ENCODE peak calls at places on chromosomes 1 and 21, in ten cellular contexts. I is epithelial cell of esophagus, P is lower lobe of right lung, K is fibroblast of pulmonary artery, Y is OCI-LY7, Q is AG04450, R is heart right ventricle, O is cardiac muscle cell, A is heart left ventricle, M is left ventricle myocardium inferior. U is an unnamed sample.

GRCh38 chr1:148292915-148293314 is 140.8 kb upstream of the NBPF11 start:
- DNase-seq in P (no peak), Y (no peak), R (no peak), Q (no peak), I (no peak), M (no peak), A (no peak), O (no peak), K (no peak), U (no peak)

GRCh38 chr21:23858878-23859277 is 1748.4 kb downstream of the MRPL39 start:
- DNase-seq in M (no peak), P (no peak), K (no peak), O (peak), I (no peak), R (no peak), Y (no peak), Q (no peak), A (no peak), U (no peak)

GRCh38 chr1:5393591-5393990 is 598.6 kb downstream of the NPHP4 start:
- DNase-seq in K (no peak), O (no peak), Y (no peak), R (no peak), I (no peak), P (no peak), M (no peak), Q (no peak), A (no peak), U (no peak)

GRCh38 chr1:7042322-7043231 is 257.3 kb downstream of the CAMTA1 start:
- DNase-seq in Q (no peak), R (no peak), K (peak), Y (peak), P (no peak), I (peak), A (no peak), M (no peak), O (peak), U (no peak)

GRCh38 chr21:45510466-45510955 is 31.7 kb downstream of the SLC19A1 start:
- DNase-seq in R (no peak), Y (no peak), P (no peak), Q (no peak), M (no peak), A (peak), I (no peak), K (no peak), O (no peak), U (no peak)

GRCh38 chr1:145782166-145783099 is 41.5 kb downstream of the RNF115 start:
- DNase-seq in Y (no peak), Q (peak), I (peak), K (peak), O (no peak), R (no peak), A (no peak), M (no peak), P (no peak), U (peak)

GRCh38 chr1:21911205-21912001 is 25.7 kb downstream of the HSPG2 start:
- DNase-seq in M (peak), O (peak), P (no peak), R (peak), Y (no peak), I (no peak), A (peak), K (no peak), Q (no peak), U (no peak)

GRCh38 chr1:7975212-7975865 is 13.8 kb downstream of the PARK7 start:
- DNase-seq in Q (peak), P (peak), A (peak), O (peak), M (peak), I (peak), K (peak), R (peak), Y (peak), U (peak)

GRCh38 chr1:24004132-24004531 is 24.0 kb upstream of the SRSF10 start:
- DNase-seq in Y (no peak), O (no peak), I (no peak), P (no peak), K (no peak), R (no peak), A (no peak), M (no peak), Q (no peak), U (no peak)

GRCh38 chr1:225549821-225550220 is 103.1 kb downstream of the ENAH start:
- DNase-seq in A (no peak), Q (no peak), Y (no peak), R (no peak), I (no peak), O (no peak), M (no peak), P (no peak), K (no peak), U (no peak)

GRCh38 chr1:1889090-1889750 is 1.7 kb downstream of the GNB1 start:
- DNase-seq in P (no peak), Q (no peak), I (no peak), R (no peak), M (no peak), A (no peak), O (no peak), Y (no peak), K (peak), U (no peak)

GRCh38 chr1:33815061-33815460 is 48.8 kb upstream of the HMGB4 start:
- DNase-seq in O (no peak), R (no peak), P (no peak), A (no peak), M (no peak), Y (no peak), I (no peak), K (peak), Q (peak), U (no peak)

GRCh38 chr1:224317383-224318045 is 12.5 kb downstream of the NVL start:
- DNase-seq in A (no peak), I (no peak), Q (no peak), O (no peak), R (no peak), K (no peak), P (no peak), M (no peak), Y (no peak), U (peak)

GRCh38 chr1:112686835-112687234 is 12.4 kb downstream of the MOV10 start:
- DNase-seq in K (no peak), A (no peak), M (no peak), Q (no peak), O (no peak), P (no peak), Y (no peak), R (no peak), I (no peak), U (no peak)

DNA sequence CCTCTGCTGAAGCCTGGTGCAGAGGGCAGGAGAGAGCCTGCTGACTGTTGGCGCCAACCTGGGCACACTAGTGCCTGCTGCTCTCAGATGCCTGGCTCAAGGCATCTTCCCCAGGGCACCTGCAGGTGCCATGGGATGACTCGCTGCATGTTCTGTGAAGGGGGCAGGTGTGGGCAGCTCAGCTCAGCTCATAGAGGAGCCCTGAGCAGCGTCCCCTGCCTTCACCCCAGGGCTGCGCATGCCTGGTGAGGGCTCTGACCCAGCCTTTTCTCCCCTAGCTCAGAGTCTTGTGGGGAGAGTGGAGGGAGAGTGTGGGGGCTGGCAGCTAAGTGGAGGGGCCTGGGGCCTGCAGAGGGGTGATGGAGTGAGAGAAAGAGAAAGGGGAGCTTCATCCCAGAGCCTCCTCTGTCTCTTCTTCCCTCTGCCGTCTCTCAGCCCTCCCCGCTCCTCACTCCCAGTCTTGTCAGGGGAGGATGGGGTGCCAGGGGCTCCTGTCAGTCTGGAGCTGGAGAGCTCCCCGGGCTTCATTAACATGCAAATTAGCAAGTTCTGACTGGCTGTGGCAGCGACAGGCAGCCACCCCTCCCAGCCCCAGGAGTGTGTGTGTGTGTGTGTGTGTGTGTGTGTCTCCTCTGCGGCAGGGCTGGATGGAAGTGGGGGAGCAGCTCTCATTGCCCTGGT is 33.8 kb downstream of the FOXO6 start:
- DNase-seq in A (no peak), P (no peak), O (peak), K (no peak), Y (no peak), M (no peak), R (no peak), I (peak), Q (no peak), U (no peak)
- H3K4me3 ChIP-seq in A (no peak), P (no peak), O (no peak), K (no peak), Y (no peak), M (no peak), R (no peak), I (no peak), Q (no peak), U (no peak)

GRCh38 chr1:79976287-79976686 is 969.8 kb upstream of the ADGRL4 start:
- DNase-seq in I (peak), R (no peak), Y (no peak), O (no peak), K (no peak), Q (no peak), A (no peak), P (no peak), M (no peak), U (no peak)

DNA sequence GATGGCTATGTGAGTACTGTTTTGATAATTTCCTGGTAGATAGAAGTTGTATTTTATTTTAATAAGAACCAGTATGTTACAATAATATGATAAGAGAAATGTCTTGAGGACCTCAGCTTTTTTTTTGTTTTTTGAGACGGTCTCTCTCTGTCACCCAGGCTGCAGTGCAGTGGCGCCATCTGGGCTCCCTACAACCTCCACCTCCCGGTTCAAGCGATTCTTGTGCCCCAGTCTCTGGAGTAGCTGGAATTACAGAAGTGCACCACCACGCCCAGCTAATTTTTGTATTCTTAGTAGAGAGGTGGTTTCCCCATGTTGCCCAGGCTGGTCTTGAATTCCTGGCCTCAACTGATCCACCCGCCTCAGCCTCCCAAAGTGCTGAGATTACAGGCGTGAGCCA is 968.1 kb upstream of the ADGRL4 start:
- DNase-seq in Y (no peak), Q (no peak), M (no peak), P (no peak), A (no peak), R (no peak), O (no peak), K (no peak), I (no peak), U (no peak)
- TF ChIP-seq CTCF in Y (peak), Q (no peak), M (no peak), P (no peak), A (no peak), R (no peak), O (no peak), K (no peak), I (no peak), U (no peak)

GRCh38 chr21:35256468-35256988 is 207.4 kb upstream of the RUNX1 start:
- DNase-seq in P (peak), M (peak), R (peak), I (peak), O (peak), A (peak), Y (no peak), Q (peak), K (peak), U (peak)
- H3K4me3 ChIP-seq in P (no peak), M (peak), R (no peak), I (no peak), O (no peak), A (peak), Y (no peak), Q (peak), K (peak), U (peak)

GRCh38 chr1:194870860-194871259 is 1684.4 kb upstream of the B3GALT2 start:
- DNase-seq in Q (no peak), Y (peak), P (no peak), O (no peak), R (no peak), K (no peak), I (no peak), A (no peak), M (no peak), U (no peak)
- TF ChIP-seq CTCF in Q (no peak), Y (peak), P (no peak), O (no peak), R (no peak), K (no peak), I (no peak), A (no peak), M (no peak), U (no peak)

GRCh38 chr1:211336161-211336560 is 9.5 kb downstream of the TRAF5 start:
- DNase-seq in O (no peak), R (no peak), Y (peak), M (no peak), A (no peak), P (no peak), I (no peak), K (no peak), Q (no peak), U (no peak)
- H3K4me3 ChIP-seq in O (no peak), R (no peak), Y (peak), M (no peak), A (no peak), P (no peak), I (no peak), K (no peak), Q (no peak), U (no peak)